ENCODE peak calls at places on chromosome 1, in four cellular contexts. K is T-helper 1 cell; D is AG09309; J is stimulated activated CD4-positive, alpha-beta T cell treated with anti-CD3 and anti-CD28 coated beads, Interleukin-1b, Interleukin-23, amount 100 ng/mL, for 4 hours. B is an unnamed sample.
A peak's percentile ranks its signal among the peaks of the same experiment; 100 is the strongest.

GRCh38 chr1:7608628-7609295 is 162.3 kb upstream of the VAMP3 start:
- DNase-seq in J (no peak), K (no peak), D (no peak), B (no peak)

GRCh38 chr1:159879977-159880376 is 17.5 kb upstream of the VSIG8 start:
- DNase-seq in D (peak; percentile 46), J (no peak), K (no peak), B (no peak)

GRCh38 chr1:55044617-55045397 is 5.5 kb downstream of the PCSK9 start:
- DNase-seq in J (no peak), D (no peak), K (no peak), B (no peak)

GRCh38 chr1:116909511-116910378 is at the start of gene PTGFRN:
- DNase-seq in J (peak; percentile 8), D (peak; percentile 18), K (no peak), B (no peak)

GRCh38 chr1:27575861-27576331 is 28.0 kb downstream of the AHDC1 start:
- DNase-seq in K (no peak), D (no peak), J (no peak), B (no peak)

GRCh38 chr1:41496080-41497055 is 11.9 kb upstream of the EDN2 start:
- DNase-seq in J (no peak), D (no peak), K (no peak), B (no peak)

GRCh38 chr1:165828103-165828558 is 717 bp downstream of the UCK2 start:
- DNase-seq in K (no peak), D (no peak), J (peak; percentile 31), B (peak; percentile 41)

GRCh38 chr1:169364948-169365347 is 2.6 kb downstream of the NME7 start:
- DNase-seq in K (no peak), J (no peak), D (no peak), B (no peak)

GRCh38 chr1:180198186-180198585 is 31.9 kb upstream of the LHX4 start:
- DNase-seq in D (no peak), K (no peak), J (no peak), B (no peak)

GRCh38 chr1:39902121-39902807 is 547 bp upstream of the MYCL start:
- DNase-seq in D (no peak), K (peak; percentile 31), J (peak; percentile 56), B (peak; percentile 69)

GRCh38 chr1:205812271-205812877 is 624 bp downstream of the SLC41A1 start:
- DNase-seq in D (no peak), K (no peak), J (no peak), B (peak; percentile 5)

GRCh38 chr1:177209357-177209756 is 38.6 kb downstream of the BRINP2 start:
- DNase-seq in J (no peak), D (peak; percentile 100), K (no peak), B (no peak)

GRCh38 chr1:245800901-245801605 is 646.3 kb downstream of the KIF26B start:
- DNase-seq in J (no peak), D (peak; percentile 59), K (no peak), B (no peak)

GRCh38 chr1:160720366-160720765 is 8.7 kb upstream of the CD48 start:
- DNase-seq in D (no peak), K (no peak), J (no peak), B (no peak)

GRCh38 chr1:157932082-157932481 is 61.4 kb upstream of the KIRREL1 start:
- DNase-seq in J (no peak), D (no peak), K (no peak), B (no peak)

GRCh38 chr1:68916227-68916853 is 419.5 kb upstream of the DEPDC1 start:
- DNase-seq in D (no peak), K (no peak), J (no peak), B (no peak)

GRCh38 chr1:177790566-177790965 is 179.3 kb downstream of the SEC16B start:
- DNase-seq in J (no peak), D (no peak), K (no peak), B (no peak)

B was measured in CD8-positive, alpha-beta T cell.